ENCODE peak calls at places on chromosomes 6 and 20, in nine cellular contexts. X, G, U, Y, D, S, E, L and I are unnamed samples.

GRCh38 chr6:3727593-3728108 is 23.9 kb downstream of the PXDC1 start:
- DNase-seq in E (no peak), X (peak), L (no peak), G (no peak), S (no peak), U (no peak), D (no peak), Y (no peak), I (no peak)

GRCh38 chr6:32175322-32175710 is 568 bp downstream of the AGPAT1 start:
- DNase-seq in X (no peak), D (no peak), S (no peak), L (no peak), U (no peak), Y (no peak), E (no peak), G (no peak), I (no peak)

GRCh38 chr20:667351-668034 is 8.1 kb downstream of the SCRT2 start:
- DNase-seq in E (peak), S (peak), U (no peak), G (peak), L (no peak), X (peak), D (peak), Y (peak), I (no peak)

GRCh38 chr6:157066781-157067491 is 256.4 kb downstream of the TMEM242 start:
- DNase-seq in G (no peak), U (no peak), Y (no peak), X (no peak), S (no peak), L (no peak), D (no peak), E (no peak), I (no peak)

GRCh38 chr20:37277253-37277593 is 12.2 kb upstream of the MANBAL start:
- DNase-seq in Y (no peak), S (no peak), X (no peak), L (no peak), D (no peak), G (no peak), E (no peak), U (no peak), I (no peak)

GRCh38 chr20:17699931-17700351 is at the start of gene BANF2:
- DNase-seq in G (no peak), X (no peak), L (no peak), S (no peak), U (no peak), E (peak), D (no peak), Y (no peak), I (no peak)

GRCh38 chr20:653110-653589 is at the start of gene SRXN1:
- DNase-seq in L (peak), E (peak), S (peak), X (peak), U (peak), G (peak), D (peak), Y (peak), I (no peak)

GRCh38 chr6:116127771-116128493 is 2.0 kb upstream of the COL10A1 start:
- DNase-seq in D (no peak), E (no peak), Y (no peak), L (no peak), U (no peak), X (no peak), S (no peak), G (no peak), I (no peak)

GRCh38 chr6:113858067-113858604 is 991 bp downstream of the MARCKS start:
- DNase-seq in G (peak), U (no peak), X (peak), E (peak), Y (peak), D (peak), S (peak), L (peak), I (no peak)

GRCh38 chr6:164208371-164208770 is 793.9 kb downstream of the QKI start:
- DNase-seq in G (no peak), L (no peak), S (no peak), U (no peak), E (no peak), Y (no peak), X (no peak), D (no peak), I (no peak)

GRCh38 chr6:158038291-158039177 is 56.9 kb downstream of the SYNJ2 start:
- DNase-seq in S (peak), G (no peak), Y (no peak), D (no peak), E (no peak), L (peak), U (no peak), X (peak), I (no peak)

GRCh38 chr6:42911171-42912021 is 4.5 kb upstream of the PTCRA start:
- DNase-seq in X (no peak), L (no peak), E (no peak), Y (peak), G (peak), U (no peak), S (no peak), D (no peak), I (no peak)

GRCh38 chr6:41370488-41371111 is 35.2 kb downstream of the NCR2 start:
- DNase-seq in E (no peak), L (no peak), S (no peak), G (no peak), D (no peak), U (no peak), X (no peak), Y (no peak), I (no peak)

GRCh38 chr6:111952326-111952725 is 79.1 kb upstream of the FYN start:
- DNase-seq in E (no peak), G (no peak), L (no peak), Y (no peak), X (no peak), D (no peak), U (no peak), S (no peak), I (no peak)

GRCh38 chr6:125584468-125584939 is 164.9 kb upstream of the HEY2 start:
- DNase-seq in G (no peak), U (no peak), X (no peak), E (no peak), S (no peak), Y (peak), D (no peak), L (peak), I (no peak)

GRCh38 chr6:169008641-169009040 is 245.0 kb downstream of the THBS2 start:
- DNase-seq in D (no peak), X (no peak), U (no peak), S (no peak), Y (no peak), L (no peak), E (no peak), G (no peak), I (no peak)

DNA sequence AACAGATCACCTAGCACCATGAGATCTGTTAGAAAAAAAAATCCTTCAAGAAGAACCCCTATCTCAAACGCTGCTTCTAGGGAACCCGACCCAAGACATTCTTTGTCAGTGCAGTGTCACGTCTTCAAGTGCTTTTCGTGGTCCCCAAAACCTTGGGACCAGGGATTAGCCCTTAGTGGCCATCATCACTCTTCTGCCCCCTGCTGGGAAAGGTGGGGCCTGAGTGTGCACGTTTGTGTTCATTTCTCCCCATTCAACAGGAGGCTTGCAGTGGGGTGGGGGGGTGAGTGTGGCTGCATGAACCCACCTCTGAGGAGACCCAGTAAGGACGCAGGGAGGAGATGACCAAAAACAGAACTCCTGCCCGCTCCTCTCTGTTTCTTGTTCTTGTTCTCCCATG is 218.2 kb upstream of the RNF24 start:
- DNase-seq in E (no peak), Y (no peak), G (no peak), X (no peak), D (no peak), U (no peak), L (no peak), S (no peak), I (no peak)
- TF ChIP-seq CTCF in E (no peak), Y (no peak), G (no peak), X (no peak), D (no peak), U (no peak), L (no peak), S (no peak), I (no peak)

GRCh38 chr20:45469336-45470261 is at the start of gene WFDC2:
- DNase-seq in Y (peak), S (peak), X (no peak), L (no peak), U (no peak), E (peak), D (no peak), G (peak), I (no peak)
- TF ChIP-seq CTCF in Y (no peak), S (no peak), X (no peak), L (no peak), U (peak), E (no peak), D (no peak), G (no peak), I (no peak)

GRCh38 chr6:134436281-134436815 is 118.4 kb upstream of the SGK1 start:
- DNase-seq in L (peak), E (peak), G (no peak), D (no peak), U (no peak), S (peak), Y (no peak), X (no peak), I (no peak)
- TF ChIP-seq CTCF in L (no peak), E (no peak), G (no peak), D (no peak), U (no peak), S (no peak), Y (no peak), X (no peak), I (no peak)

DNA sequence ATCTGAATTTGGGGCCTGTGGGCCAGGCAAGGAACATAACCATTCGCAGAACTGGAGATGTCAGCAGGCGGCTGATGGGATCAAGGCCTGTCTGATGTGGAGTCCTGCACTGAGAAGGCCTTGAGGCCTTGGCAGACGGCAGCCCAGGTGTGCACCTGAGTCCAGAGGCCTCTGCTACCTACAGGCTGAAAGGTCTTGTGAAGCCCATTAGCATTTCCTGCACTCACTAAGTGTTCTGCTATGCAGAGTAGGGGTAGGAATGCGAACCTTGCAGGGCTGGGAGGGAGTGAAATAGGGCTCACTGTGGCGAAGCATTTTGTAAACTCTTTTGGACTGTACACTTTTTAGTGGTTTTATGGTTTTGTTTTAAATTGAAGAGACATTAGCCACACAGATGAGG is 48.3 kb upstream of the RNF24 start:
- DNase-seq in E (no peak), L (no peak), S (no peak), Y (no peak), X (no peak), U (no peak), G (no peak), D (no peak), I (no peak)
- TF ChIP-seq CTCF in E (no peak), L (no peak), S (no peak), Y (no peak), X (no peak), U (no peak), G (no peak), D (no peak), I (no peak)

GRCh38 chr20:15699431-15700146 is 873.7 kb downstream of the KIF16B start:
- DNase-seq in L (no peak), D (no peak), S (no peak), Y (no peak), U (no peak), G (no peak), E (no peak), X (no peak), I (no peak)
- TF ChIP-seq CTCF in L (no peak), D (no peak), S (no peak), Y (no peak), U (peak), G (no peak), E (no peak), X (no peak), I (no peak)

GRCh38 chr6:78864957-78865356 is 2.4 kb upstream of the IRAK1BP1 start:
- DNase-seq in U (no peak), G (no peak), L (no peak), X (no peak), Y (no peak), E (no peak), S (no peak), D (no peak), I (no peak)

GRCh38 chr6:78863576-78863975 is 3.8 kb upstream of the IRAK1BP1 start:
- DNase-seq in S (no peak), L (no peak), Y (no peak), U (no peak), E (no peak), X (no peak), D (no peak), G (no peak), I (no peak)

GRCh38 chr6:78867370-78868040 is at the start of gene IRAK1BP1:
- DNase-seq in E (peak), Y (peak), U (peak), X (peak), G (peak), S (peak), D (peak), L (peak), I (peak)

GRCh38 chr6:78867020-78867369 is 356 bp upstream of the IRAK1BP1 start:
- DNase-seq in G (no peak), L (peak), Y (no peak), E (no peak), D (no peak), U (no peak), X (no peak), S (no peak), I (peak)

GRCh38 chr6:78861509-78861908 is 5.8 kb upstream of the IRAK1BP1 start:
- DNase-seq in E (no peak), L (no peak), U (no peak), X (no peak), S (no peak), D (no peak), Y (no peak), G (no peak), I (no peak)
- TF ChIP-seq CTCF in E (peak), L (no peak), U (peak), X (no peak), S (no peak), D (no peak), Y (no peak), G (no peak), I (peak)

GRCh38 chr20:22927537-22927936 is 107.6 kb upstream of the SSTR4 start:
- DNase-seq in S (no peak), E (no peak), U (no peak), G (no peak), L (no peak), X (no peak), D (no peak), Y (no peak), I (no peak)

GRCh38 chr20:22924036-22924737 is 110.9 kb upstream of the SSTR4 start:
- DNase-seq in D (no peak), G (no peak), L (no peak), Y (no peak), E (no peak), U (no peak), X (no peak), S (no peak), I (no peak)

GRCh38 chr20:22924949-22925612 is 110.0 kb upstream of the SSTR4 start:
- DNase-seq in X (no peak), L (no peak), U (no peak), E (no peak), D (no peak), G (no peak), Y (no peak), S (no peak), I (no peak)

GRCh38 chr20:22922987-22923386 is 112.1 kb upstream of the SSTR4 start:
- DNase-seq in Y (no peak), D (no peak), E (no peak), X (no peak), L (no peak), S (no peak), U (no peak), G (no peak), I (no peak)

GRCh38 chr20:22925613-22925983 is 109.5 kb upstream of the SSTR4 start:
- DNase-seq in D (no peak), G (no peak), Y (no peak), E (no peak), U (no peak), S (no peak), X (no peak), L (no peak), I (no peak)
- TF ChIP-seq CTCF in D (no peak), G (no peak), Y (no peak), E (no peak), U (no peak), S (no peak), X (no peak), L (no peak), I (no peak)

GRCh38 chr6:579339-579738 is 77.6 kb downstream of the HUS1B start:
- DNase-seq in S (no peak), X (no peak), D (no peak), L (no peak), G (no peak), U (no peak), Y (no peak), E (no peak), I (no peak)
- TF ChIP-seq CTCF in S (no peak), X (no peak), D (no peak), L (no peak), G (no peak), U (peak), Y (no peak), E (no peak), I (peak)